ENCODE peak calls at places on chromosome 20, in five cellular contexts. E is HL-60, D is GM12864, N is brain microvascular endothelial cell, A is astrocyte. W is an unnamed sample.

GRCh38 chr20:16469395-16469905 is 103.8 kb downstream of the KIF16B start:
- DNase-seq in E (no peak), D (no peak), N (no peak), A (no peak), W (no peak)

GRCh38 chr20:34579936-34580587 is 21.5 kb downstream of the MAP1LC3A start:
- DNase-seq in E (peak; percentile 18), D (peak; percentile 72), N (no peak), A (peak; percentile 47), W (peak; percentile 38)

GRCh38 chr20:34946661-34947060 is 8.9 kb downstream of the GSS start:
- DNase-seq in E (no peak), D (no peak), N (no peak), A (peak; percentile 57), W (no peak)

GRCh38 chr20:20211988-20212518 is 155.9 kb upstream of the INSM1 start:
- DNase-seq in E (no peak), D (no peak), N (no peak), A (no peak), W (no peak)

GRCh38 chr20:50821994-50822393 is 27.1 kb downstream of the BCAS4 start:
- DNase-seq in E (no peak), D (no peak), N (no peak), A (no peak), W (peak; percentile 38)

GRCh38 chr20:20664795-20665194 is 47.6 kb downstream of the RALGAPA2 start:
- DNase-seq in E (no peak), D (peak; percentile 26), N (peak; percentile 14), A (no peak), W (peak; percentile 46)

GRCh38 chr20:3067139-3068009 is 4.0 kb upstream of the OXT start:
- DNase-seq in E (no peak), D (no peak), N (no peak), A (no peak), W (peak; percentile 0)

GRCh38 chr20:13344671-13345070 is 123.6 kb downstream of the ISM1 start:
- DNase-seq in E (no peak), D (no peak), N (no peak), A (no peak), W (no peak)

GRCh38 chr20:41664584-41664983 is 46.4 kb upstream of the CHD6 start:
- DNase-seq in E (peak; percentile 25), D (peak; percentile 76), N (no peak), A (no peak), W (no peak)

GRCh38 chr20:60691966-60692615 is 560.0 kb upstream of the CDH4 start:
- DNase-seq in E (no peak), D (no peak), N (no peak), A (no peak), W (no peak)

GRCh38 chr20:58111340-58112016 is 117.0 kb downstream of the ANKRD60 start:
- DNase-seq in E (no peak), D (no peak), N (peak; percentile 37), A (no peak), W (no peak)

GRCh38 chr20:62066983-62067433 is 1.3 kb upstream of the TAF4 start:
- DNase-seq in E (no peak), D (no peak), N (no peak), A (no peak), W (peak; percentile 72)

GRCh38 chr20:62067547-62068260 is 2.0 kb upstream of the TAF4 start:
- DNase-seq in E (no peak), D (no peak), N (no peak), A (no peak), W (no peak)

GRCh38 chr20:62066339-62066982 is 780 bp upstream of the TAF4 start:
- DNase-seq in E (no peak), D (no peak), N (no peak), A (peak; percentile 25), W (no peak)

GRCh38 chr20:62069741-62070216 is 4.1 kb upstream of the TAF4 start:
- DNase-seq in E (no peak), D (no peak), N (peak; percentile 31), A (peak; percentile 72), W (no peak)

DNA sequence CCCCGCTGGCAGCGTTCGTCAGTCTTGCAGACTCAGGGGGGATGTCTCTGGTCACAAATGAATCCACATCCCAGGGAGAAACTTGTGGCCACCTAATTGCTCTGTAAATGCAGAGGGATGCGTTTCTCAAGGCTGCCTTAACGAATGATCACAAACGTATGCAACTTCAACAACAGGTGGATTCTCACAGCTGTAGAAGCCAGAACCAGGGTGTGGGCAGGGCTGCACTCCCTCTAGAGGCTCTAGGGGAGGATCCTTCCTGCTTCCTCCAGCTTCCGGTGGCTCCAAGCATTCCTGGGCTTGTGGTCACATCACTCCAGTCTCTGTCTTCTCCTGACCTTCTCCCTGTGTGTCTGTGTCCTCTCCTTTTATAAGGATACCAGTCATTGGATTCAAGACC is 3.3 kb upstream of the TAF4 start:
- DNase-seq in E (no peak), D (no peak), N (no peak), A (no peak), W (peak; percentile 2)
- TF ChIP-seq CTCF in E (no peak), D (no peak), N (peak; percentile 12), A (no peak), W (no peak)

GRCh38 chr20:23526850-23527249 is 35.9 kb downstream of the CST8 start:
- DNase-seq in E (no peak), D (no peak), N (no peak), A (no peak), W (no peak)
- TF ChIP-seq CTCF in E (no peak), D (peak; percentile 5), N (no peak), A (no peak), W (no peak)

GRCh38 chr20:1934578-1935573 is 39.7 kb downstream of the SIRPA start:
- DNase-seq in E (peak; percentile 74), D (no peak), N (peak; percentile 66), A (peak; percentile 63), W (no peak)

GRCh38 chr20:1938464-1939269 is 43.5 kb downstream of the SIRPA start:
- DNase-seq in E (no peak), D (no peak), N (no peak), A (no peak), W (no peak)

GRCh38 chr20:1939270-1939595 is 44.0 kb downstream of the SIRPA start:
- DNase-seq in E (no peak), D (no peak), N (no peak), A (no peak), W (no peak)

GRCh38 chr20:1935696-1936366 is 40.6 kb downstream of the SIRPA start:
- DNase-seq in E (no peak), D (no peak), N (no peak), A (no peak), W (no peak)

GRCh38 chr20:1937316-1937976 is 42.2 kb downstream of the SIRPA start:
- DNase-seq in E (no peak), D (no peak), N (no peak), A (no peak), W (no peak)
- TF ChIP-seq CTCF in E (no peak), D (no peak), N (no peak), A (no peak), W (no peak)

DNA sequence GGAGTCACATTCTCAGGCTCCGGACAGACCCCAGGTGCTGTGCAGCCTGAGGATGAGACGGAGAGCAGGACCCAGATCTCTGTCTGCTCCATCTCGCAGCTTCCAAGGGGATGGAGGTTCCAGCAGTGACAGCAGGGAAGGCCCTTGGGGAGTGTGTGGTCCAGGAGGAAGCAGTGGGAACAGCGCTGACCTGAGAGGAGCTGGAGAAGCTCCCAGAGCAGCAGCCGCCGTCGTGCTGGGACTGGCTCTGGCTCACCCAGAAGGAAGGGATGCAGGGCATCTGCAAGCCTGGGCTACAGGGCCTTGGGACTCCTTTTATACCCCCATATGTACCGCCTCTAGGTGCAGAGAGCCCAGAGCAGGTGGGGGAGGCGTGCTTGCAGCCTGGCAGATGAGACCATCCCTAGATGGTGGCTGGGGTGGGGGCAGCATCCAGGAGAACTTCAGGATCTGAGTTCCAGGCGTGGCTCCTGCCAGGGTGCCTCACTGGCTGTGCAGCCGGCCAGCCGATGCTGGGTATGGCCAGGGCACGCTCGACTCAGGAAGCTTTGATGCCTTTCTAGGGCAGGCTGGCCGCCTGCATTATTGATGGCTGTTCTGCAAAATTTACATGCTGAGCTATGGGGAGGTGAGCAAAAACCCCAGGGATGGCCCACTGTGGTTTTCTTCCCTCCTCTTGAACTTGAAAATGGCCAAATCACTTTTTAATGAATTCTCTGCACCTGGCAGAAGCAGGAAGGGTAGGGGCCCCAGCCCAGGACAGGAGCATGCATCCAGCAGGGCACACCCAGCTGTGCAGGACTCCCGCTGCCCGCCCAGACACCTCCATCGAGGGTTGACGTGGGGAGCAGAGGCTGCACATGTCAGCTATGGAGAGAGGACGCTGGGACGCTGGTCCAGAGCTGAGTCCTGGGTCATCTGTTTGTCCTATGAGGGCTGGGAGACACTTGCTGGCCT is 179.6 kb downstream of the TAF4 start:
- DNase-seq in E (no peak), D (no peak), N (no peak), A (no peak), W (no peak)
- TF ChIP-seq CTCF in E (no peak), D (no peak), N (no peak), A (no peak), W (no peak)

GRCh38 chr20:44888226-44889103 is 3.0 kb downstream of the YWHAB start:
- DNase-seq in E (no peak), D (no peak), N (no peak), A (no peak), W (no peak)
- TF ChIP-seq CTCF in E (peak; percentile 7), D (no peak), N (peak; percentile 35), A (peak; percentile 30), W (no peak)

DNA sequence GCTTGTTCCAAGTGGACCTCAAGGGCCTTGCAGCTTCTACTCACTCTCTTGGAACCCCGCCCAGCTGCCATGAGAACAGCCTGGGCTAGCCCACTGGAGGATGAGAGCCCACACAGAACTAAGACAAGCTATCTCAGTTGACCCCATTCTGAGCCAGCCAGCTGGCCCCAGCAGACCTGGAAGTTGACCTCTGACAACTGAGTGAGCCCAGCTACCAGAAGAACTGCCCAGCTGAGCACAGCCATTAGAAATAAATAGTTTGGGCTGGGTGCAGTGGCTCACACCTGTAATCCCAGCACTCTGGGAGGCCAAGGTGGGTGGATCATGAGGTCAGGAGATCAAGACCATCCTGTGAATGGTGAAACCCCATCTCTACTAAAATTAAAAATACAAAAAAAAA is 37.1 kb downstream of the SNX5 start:
- DNase-seq in E (no peak), D (no peak), N (no peak), A (no peak), W (no peak)
- TF ChIP-seq CTCF in E (no peak), D (no peak), N (no peak), A (no peak), W (no peak)